ENCODE peak calls at places on chromosomes 5 and 9, in five cellular contexts. P, Q, Z, G and O are unnamed samples.

GRCh38 chr5:123906698-123907295 is 394.8 kb downstream of the CSNK1G3 start:
- ATAC-seq in P (no peak), Q (no peak), Z (no peak), G (no peak), O (no peak)

GRCh38 chr5:172816887-172817418 is 17.1 kb upstream of the ERGIC1 start:
- ATAC-seq in P (peak), Q (no peak), Z (no peak), G (peak), O (peak)

GRCh38 chr5:83672158-83672557 is 48.5 kb downstream of the HAPLN1 start:
- ATAC-seq in P (no peak), Q (no peak), Z (no peak), G (no peak), O (no peak)

GRCh38 chr9:98656536-98656935 is 52.2 kb downstream of the GABBR2 start:
- ATAC-seq in P (no peak), Q (no peak), Z (no peak), G (no peak), O (no peak)

GRCh38 chr9:137899551-137900360 is 22.2 kb downstream of the CACNA1B start:
- ATAC-seq in P (no peak), Q (no peak), Z (no peak), G (no peak), O (no peak)

GRCh38 chr5:151014680-151015343 is 5.6 kb upstream of the GPX3 start:
- ATAC-seq in P (no peak), Q (no peak), Z (no peak), G (no peak), O (no peak)

GRCh38 chr5:79961731-79962579 is 29.1 kb downstream of the MTX3 start:
- ATAC-seq in P (no peak), Q (no peak), Z (no peak), G (no peak), O (no peak)

GRCh38 chr5:110345623-110346022 is 380.8 kb downstream of the TMEM232 start:
- ATAC-seq in P (no peak), Q (no peak), Z (no peak), G (no peak), O (no peak)

GRCh38 chr5:67896312-67896985 is 319.1 kb upstream of the PIK3R1 start:
- ATAC-seq in P (no peak), Q (no peak), Z (no peak), G (no peak), O (peak)

GRCh38 chr5:11234501-11234911 is 473.5 kb upstream of the DAP start:
- ATAC-seq in P (peak), Q (peak), Z (no peak), G (peak), O (peak)

GRCh38 chr5:151682240-151682639 is 4.5 kb downstream of the SPARC start:
- ATAC-seq in P (no peak), Q (no peak), Z (no peak), G (no peak), O (no peak)

GRCh38 chr9:77673912-77674791 is 26.0 kb upstream of the GNA14 start:
- ATAC-seq in P (no peak), Q (peak), Z (no peak), G (no peak), O (no peak)

GRCh38 chr9:131146186-131146585 is 20.8 kb downstream of the NUP214 start:
- ATAC-seq in P (no peak), Q (no peak), Z (no peak), G (no peak), O (no peak)

GRCh38 chr5:113240951-113241726 is 193.7 kb downstream of the TSSK1B start:
- ATAC-seq in P (no peak), Q (no peak), Z (no peak), G (no peak), O (no peak)

GRCh38 chr5:56513141-56513540 is 280.0 kb upstream of the ANKRD55 start:
- ATAC-seq in P (no peak), Q (no peak), Z (no peak), G (no peak), O (no peak)

GRCh38 chr5:68555891-68556689 is 340.5 kb downstream of the PIK3R1 start:
- ATAC-seq in P (no peak), Q (no peak), Z (no peak), G (no peak), O (no peak)

GRCh38 chr9:90783552-90783951 is 18.1 kb upstream of the SYK start:
- ATAC-seq in P (no peak), Q (no peak), Z (no peak), G (no peak), O (no peak)

GRCh38 chr5:126811515-126812198 is 34.7 kb downstream of the LMNB1 start:
- ATAC-seq in P (peak), Q (peak), Z (no peak), G (peak), O (peak)

GRCh38 chr9:98375138-98375726 is 119.8 kb upstream of the TBC1D2 start:
- ATAC-seq in P (no peak), Q (no peak), Z (no peak), G (no peak), O (no peak)

GRCh38 chr5:39164016-39164415 is 55.3 kb downstream of the FYB1 start:
- ATAC-seq in P (peak), Q (no peak), Z (no peak), G (peak), O (peak)

GRCh38 chr9:109972026-109973005 is 192.3 kb downstream of the PALM2AKAP2 start:
- ATAC-seq in P (peak), Q (peak), Z (no peak), G (peak), O (peak)

GRCh38 chr9:87766697-87767096 is 40.8 kb downstream of the CTSL start:
- ATAC-seq in P (no peak), Q (peak), Z (no peak), G (peak), O (peak)

GRCh38 chr5:86885011-86885410 is 267.3 kb downstream of the COX7C start:
- ATAC-seq in P (no peak), Q (no peak), Z (no peak), G (no peak), O (no peak)

GRCh38 chr5:180216646-180217171 is 7.7 kb upstream of the RASGEF1C start:
- ATAC-seq in P (no peak), Q (no peak), Z (peak), G (no peak), O (no peak)

GRCh38 chr9:17367035-17367434 is 211.8 kb upstream of the SH3GL2 start:
- ATAC-seq in P (no peak), Q (no peak), Z (no peak), G (no peak), O (no peak)

GRCh38 chr5:157198277-157199058 is 17.8 kb downstream of the ITK start:
- ATAC-seq in P (peak), Q (no peak), Z (no peak), G (peak), O (peak)

GRCh38 chr5:153780876-153781275 is 257.8 kb downstream of the FAM114A2 start:
- ATAC-seq in P (no peak), Q (no peak), Z (no peak), G (no peak), O (no peak)

GRCh38 chr9:21104787-21105186 is 27.0 kb upstream of the IFNB1 start:
- ATAC-seq in P (no peak), Q (no peak), Z (no peak), G (no peak), O (no peak)